ENCODE peak calls at places on chromosomes 7 and 10, in four cellular contexts. A is prostate gland, V is stomach, Z is adrenal gland. E is an unnamed sample.

GRCh38 chr10:90592903-90593302 is 264.9 kb downstream of the HTR7 start:
- DNase-seq in A (no peak), V (no peak), Z (peak), E (peak)

GRCh38 chr10:58590152-58590551 is 77.5 kb downstream of the BICC1 start:
- DNase-seq in A (no peak), V (no peak), Z (peak), E (no peak)

GRCh38 chr10:88960854-88961253 is 8.3 kb upstream of the ACTA2 start:
- DNase-seq in A (no peak), V (no peak), Z (no peak), E (no peak)

GRCh38 chr7:45999541-45999940 is 78.5 kb upstream of the IGFBP3 start:
- DNase-seq in A (no peak), V (no peak), Z (no peak), E (no peak)

GRCh38 chr10:104441601-104442000 is 88.0 kb downstream of the CFAP58 start:
- DNase-seq in A (no peak), V (no peak), Z (no peak), E (no peak)

GRCh38 chr10:130453036-130453720 is 317.0 kb downstream of the GLRX3 start:
- DNase-seq in A (no peak), V (no peak), Z (no peak), E (no peak)

GRCh38 chr7:99363286-99363685 is 11.2 kb upstream of the ARPC1B start:
- DNase-seq in A (no peak), V (no peak), Z (no peak), E (no peak)

GRCh38 chr10:132987671-132988571 is 45.6 kb upstream of the CFAP46 start:
- DNase-seq in A (no peak), V (no peak), Z (no peak), E (no peak)

GRCh38 chr10:111785921-111786320 is 397.6 kb downstream of the GPAM start:
- DNase-seq in A (no peak), V (no peak), Z (no peak), E (no peak)

GRCh38 chr10:44878704-44879530 is 32.2 kb upstream of the TMEM72 start:
- DNase-seq in A (peak), V (peak), Z (peak), E (peak)

GRCh38 chr10:27601937-27602538 is 97.9 kb downstream of the RAB18 start:
- DNase-seq in A (no peak), V (no peak), Z (no peak), E (no peak)

GRCh38 chr7:832292-832967 is at the start of gene SUN1:
- DNase-seq in A (no peak), V (no peak), Z (peak), E (no peak)

GRCh38 chr7:25196132-25196896 is 32.0 kb downstream of the NPVF start:
- DNase-seq in A (no peak), V (peak), Z (no peak), E (no peak)

GRCh38 chr7:142930126-142930730 is 3.3 kb downstream of the TRPV5 start:
- DNase-seq in A (no peak), V (no peak), Z (no peak), E (no peak)

GRCh38 chr7:38232475-38233366 is 40.7 kb downstream of the TARP start:
- DNase-seq in A (no peak), V (peak), Z (no peak), E (no peak)

GRCh38 chr10:8053446-8054242 is 844 bp upstream of the GATA3 start:
- DNase-seq in A (peak), V (peak), Z (peak), E (peak)
- TF ChIP-seq POLR2A in A (peak), V (no peak), Z (no peak), E (no peak)

GRCh38 chr10:14571866-14572507 is 202.7 kb downstream of the FAM107B start:
- DNase-seq in A (peak), V (peak), Z (peak), E (no peak)
- TF ChIP-seq POLR2A in A (peak), V (no peak), Z (no peak), E (no peak)

GRCh38 chr10:101062231-101063161 is 707 bp downstream of the KAZALD1 start:
- DNase-seq in A (peak), V (peak), Z (peak), E (peak)
- TF ChIP-seq POLR2A in A (no peak), V (no peak), Z (no peak), E (peak)

DNA sequence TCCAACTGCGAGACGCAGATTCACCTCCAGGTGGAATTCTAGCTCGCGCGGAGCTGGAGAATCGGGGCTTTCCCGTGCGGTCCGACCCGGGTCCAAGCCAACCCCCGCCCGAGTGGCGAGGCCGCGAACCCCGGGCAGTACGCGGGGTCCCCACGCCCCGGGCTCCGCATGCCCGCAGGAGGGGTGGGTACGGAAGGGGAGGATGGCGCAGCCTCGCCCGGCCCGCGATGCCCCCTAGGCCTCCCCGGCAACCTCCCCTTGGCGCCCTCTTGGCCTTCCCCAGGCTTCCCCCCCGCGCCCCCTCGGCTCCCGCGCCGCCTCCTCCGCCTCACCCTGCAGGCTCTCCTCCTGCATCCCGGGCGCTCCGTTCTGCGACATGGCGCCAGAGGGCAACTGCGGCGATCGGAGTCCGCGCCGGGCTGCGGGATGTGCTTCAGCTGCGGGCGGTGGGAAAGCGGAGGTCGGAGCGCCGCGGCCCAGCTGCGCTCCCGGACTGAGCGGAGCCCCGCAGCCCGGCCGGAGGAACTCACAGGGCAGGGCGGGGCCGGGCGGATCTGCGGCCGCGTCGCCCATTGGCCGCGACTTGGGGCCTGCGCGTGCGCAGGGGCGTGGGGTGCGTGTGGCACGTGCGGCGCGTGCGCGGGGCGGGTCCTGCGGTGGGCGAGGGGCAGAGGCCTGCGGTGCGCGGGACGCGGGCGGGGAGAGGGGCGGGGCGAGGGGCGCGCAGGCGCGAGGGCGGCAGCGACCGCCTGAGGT is at the start of gene BNIP3:
- DNase-seq in A (peak), V (peak), Z (peak), E (peak)
- TF ChIP-seq POLR2A in A (peak), V (no peak), Z (peak), E (peak)

GRCh38 chr10:73552819-73553218 is 38.3 kb downstream of the USP54 start:
- DNase-seq in A (no peak), V (no peak), Z (no peak), E (no peak)
- TF ChIP-seq POLR2A in A (no peak), V (no peak), Z (no peak), E (no peak)

GRCh38 chr7:92110857-92111256 is 23.4 kb downstream of the CYP51A1 start:
- DNase-seq in A (no peak), V (no peak), Z (no peak), E (no peak)
- TF ChIP-seq POLR2A in A (no peak), V (no peak), Z (no peak), E (no peak)

DNA sequence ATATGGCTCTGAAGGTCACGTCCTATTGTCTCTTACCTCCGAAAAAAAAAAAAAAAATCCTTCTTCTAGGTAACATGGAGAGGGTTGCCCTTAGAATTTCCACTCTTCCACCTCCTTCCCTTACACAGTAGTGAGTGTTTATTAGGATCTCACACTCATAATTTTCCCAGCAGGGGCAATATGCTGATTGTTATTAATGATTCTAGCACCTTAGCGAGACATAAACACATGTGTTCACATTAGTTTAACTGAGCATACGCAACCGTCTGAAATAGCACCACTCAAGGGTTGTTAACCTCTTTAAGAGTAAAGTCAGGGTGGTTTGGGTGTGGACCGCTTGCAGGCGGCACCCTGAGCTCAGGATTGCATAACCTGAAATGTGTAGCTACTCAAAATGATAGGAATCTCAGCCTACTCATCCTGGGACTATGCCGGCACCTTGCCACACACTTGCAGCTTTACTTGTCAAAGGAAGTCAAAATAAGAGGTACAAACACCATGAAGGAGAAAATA is 52.2 kb downstream of the CPEB3 start:
- DNase-seq in A (peak), V (peak), Z (peak), E (peak)
- TF ChIP-seq POLR2A in A (no peak), V (no peak), Z (no peak), E (no peak)

GRCh38 chr10:101830322-101831168 is 12.3 kb upstream of the OGA start:
- DNase-seq in A (peak), V (peak), Z (peak), E (peak)
- TF ChIP-seq POLR2A in A (no peak), V (no peak), Z (no peak), E (no peak)

GRCh38 chr7:101202603-101202918 is 1.7 kb upstream of the MOGAT3 start:
- DNase-seq in A (no peak), V (no peak), Z (no peak), E (no peak)

GRCh38 chr7:101198476-101198875 is 2.4 kb downstream of the MOGAT3 start:
- DNase-seq in A (no peak), V (no peak), Z (no peak), E (no peak)

GRCh38 chr7:101200504-101200861 is 353 bp downstream of the MOGAT3 start:
- DNase-seq in A (no peak), V (no peak), Z (no peak), E (no peak)

GRCh38 chr7:101200862-101201599 is at the start of gene MOGAT3:
- DNase-seq in A (no peak), V (no peak), Z (no peak), E (no peak)

DNA sequence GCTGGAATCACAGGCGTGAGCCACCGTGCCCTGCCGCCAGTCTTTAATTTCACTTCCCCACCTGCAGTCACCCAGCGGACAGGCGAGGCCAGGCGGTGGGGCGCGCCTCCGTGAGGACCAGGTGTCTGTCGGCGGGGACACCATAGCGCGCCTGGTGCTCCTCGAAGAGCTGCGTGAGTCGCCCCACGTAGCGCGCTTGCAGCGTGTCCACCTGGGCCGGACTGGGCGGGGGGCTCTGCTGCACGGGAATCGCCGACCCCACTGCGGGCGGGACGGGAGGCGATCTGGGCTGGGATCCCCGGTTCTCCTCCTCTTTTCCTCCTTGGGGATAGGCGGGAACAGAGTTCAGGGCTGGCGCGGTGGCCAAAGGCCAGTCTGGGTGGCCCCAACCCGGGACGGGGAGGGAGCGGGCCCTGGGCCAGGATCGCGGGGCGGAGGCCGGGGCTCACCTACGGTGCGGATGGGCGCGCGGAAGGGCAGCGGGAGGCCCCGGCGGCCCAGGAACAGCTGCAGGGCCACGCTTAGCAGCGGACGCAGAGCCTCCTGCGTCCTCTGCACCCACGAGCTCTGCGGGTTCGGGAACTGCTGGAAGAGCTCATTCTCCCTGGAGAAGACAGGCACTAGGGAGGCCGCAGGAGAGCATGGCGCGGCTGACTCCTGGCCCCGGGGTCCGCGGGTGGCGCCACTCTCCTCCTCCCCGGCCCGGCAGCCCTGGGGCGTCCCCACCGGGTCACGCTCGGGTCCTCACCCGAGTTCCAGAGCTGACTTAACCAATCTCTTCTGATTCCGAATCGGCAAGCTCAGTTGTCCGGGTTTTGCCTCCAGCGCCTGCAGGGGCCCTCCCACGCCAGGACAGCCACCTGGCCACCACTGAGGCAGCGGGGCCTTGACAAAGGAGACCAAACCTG is 1.1 kb upstream of the MOGAT3 start:
- DNase-seq in A (no peak), V (peak), Z (no peak), E (no peak)
- TF ChIP-seq POLR2A in A (no peak), V (no peak), Z (no peak), E (no peak)